ENCODE peak calls at places on chromosomes 12 and 14, in ten cellular contexts. U, Y, P, L, H, I, E, N, A and J are unnamed samples.

GRCh38 chr12:132474237-132474741 is 15.7 kb upstream of the FBRSL1 start:
- DNase-seq in Y (no peak), U (no peak), P (no peak), E (peak; percentile 63), L (no peak), A (no peak), N (no peak), I (peak; percentile 69), H (no peak), J (no peak)

GRCh38 chr12:17577405-17577804 is 512.6 kb downstream of the RERGL start:
- DNase-seq in Y (no peak), I (peak; percentile 49), A (no peak), H (no peak), L (no peak), P (no peak), U (no peak), N (no peak), E (no peak), J (no peak)

GRCh38 chr12:68245071-68246021 is 8.1 kb downstream of the IL22 start:
- DNase-seq in U (peak; percentile 53), I (no peak), L (no peak), E (no peak), P (no peak), Y (peak; percentile 76), A (no peak), H (no peak), N (no peak), J (no peak)

GRCh38 chr12:58453306-58453705 is 467.0 kb downstream of the LRIG3 start:
- DNase-seq in P (no peak), A (no peak), L (no peak), N (no peak), Y (no peak), H (no peak), I (no peak), E (no peak), U (no peak), J (no peak)

GRCh38 chr12:50326636-50327284 is 43.4 kb upstream of the LIMA1 start:
- DNase-seq in U (peak; percentile 51), N (peak; percentile 50), P (peak; percentile 18), E (no peak), Y (peak; percentile 77), I (peak; percentile 7), L (no peak), A (no peak), H (no peak), J (no peak)

GRCh38 chr14:104282332-104283196 is 144.2 kb downstream of the KIF26A start:
- DNase-seq in U (no peak), Y (no peak), P (no peak), E (no peak), H (no peak), N (peak; percentile 41), A (no peak), L (no peak), I (peak; percentile 33), J (no peak)

GRCh38 chr12:46342562-46343033 is 30.0 kb downstream of the SLC38A2 start:
- DNase-seq in N (no peak), Y (peak; percentile 71), I (peak; percentile 83), U (peak; percentile 20), L (no peak), P (no peak), A (no peak), E (no peak), H (no peak), J (peak; percentile 48)

GRCh38 chr14:47626151-47627035 is 49.0 kb downstream of the MDGA2 start:
- DNase-seq in U (no peak), H (no peak), N (no peak), A (no peak), E (no peak), Y (no peak), L (no peak), P (no peak), I (no peak), J (no peak)

GRCh38 chr14:34692898-34693227 is 21.5 kb downstream of the CFL2 start:
- DNase-seq in Y (no peak), A (no peak), I (no peak), H (no peak), U (no peak), E (no peak), N (no peak), P (no peak), L (no peak), J (no peak)